ENCODE peak calls at places on chromosomes 11 and 22, in eight cellular contexts. S is SK-N-DZ; X is NCI-H1417; V is NCI-H446; B is activated CD8-positive, alpha-beta memory T cell treated with anti-CD3 and anti-CD28 coated beads for 48 hours; E is CD8-positive, alpha-beta memory T cell; Y is skeletal muscle cell; A is astrocyte of the hippocampus. P is an unnamed sample.

GRCh38 chr11:47248304-47248663 is 330 bp downstream of the ACP2 start:
- DNase-seq in S (no peak), X (no peak), V (no peak), B (no peak), E (no peak), Y (no peak), A (no peak), P (no peak)

GRCh38 chr11:115425243-115425642 is 79.0 kb downstream of the CADM1 start:
- DNase-seq in S (no peak), X (peak; percentile 86), V (no peak), B (no peak), E (no peak), Y (no peak), A (no peak), P (no peak)

GRCh38 chr22:43014062-43014875 is 680 bp downstream of the PACSIN2 start:
- DNase-seq in S (no peak), X (peak; percentile 57), V (no peak), B (no peak), E (peak; percentile 33), Y (no peak), A (peak; percentile 55), P (no peak)

GRCh38 chr11:208177-208916 is 839 bp downstream of the RIC8A start:
- DNase-seq in S (peak; percentile 48), X (peak; percentile 63), V (peak; percentile 36), B (peak; percentile 50), E (peak; percentile 80), Y (peak; percentile 30), A (peak; percentile 90), P (peak; percentile 66)

GRCh38 chr11:122108192-122108799 is 7.7 kb downstream of the BLID start:
- DNase-seq in S (peak; percentile 4), X (peak; percentile 29), V (no peak), B (no peak), E (no peak), Y (no peak), A (peak; percentile 54), P (no peak)

GRCh38 chr22:48340727-48341709 is 1486.7 kb downstream of the BRD1 start:
- DNase-seq in S (no peak), X (no peak), V (no peak), B (no peak), E (no peak), Y (no peak), A (no peak), P (no peak)

GRCh38 chr11:8796926-8797325 is 114.1 kb upstream of the AKIP1 start:
- DNase-seq in S (no peak), X (no peak), V (no peak), B (no peak), E (no peak), Y (no peak), A (no peak), P (no peak)

GRCh38 chr11:73376803-73377629 is 817 bp downstream of the RELT start:
- DNase-seq in S (peak; percentile 50), X (peak; percentile 71), V (no peak), B (peak; percentile 37), E (peak; percentile 53), Y (peak; percentile 36), A (peak; percentile 62), P (peak; percentile 83)

GRCh38 chr22:18110194-18110943 is at the start of gene TUBA8:
- DNase-seq in S (peak; percentile 29), X (peak; percentile 77), V (no peak), B (peak; percentile 21), E (no peak), Y (no peak), A (peak; percentile 66), P (peak; percentile 63)

GRCh38 chr11:19938051-19938856 is 222.0 kb downstream of the DBX1 start:
- DNase-seq in S (peak; percentile 38), X (peak; percentile 40), V (peak; percentile 28), B (no peak), E (no peak), Y (no peak), A (peak; percentile 62), P (peak; percentile 42)

GRCh38 chr11:396948-397548 is 3.0 kb downstream of the PKP3 start:
- DNase-seq in S (peak; percentile 85), X (no peak), V (no peak), B (no peak), E (no peak), Y (no peak), A (peak; percentile 87), P (no peak)

GRCh38 chr22:41417622-41418390 is 28.8 kb downstream of the TOB2 start:
- DNase-seq in S (no peak), X (no peak), V (no peak), B (no peak), E (no peak), Y (no peak), A (peak; percentile 81), P (no peak)

GRCh38 chr11:12121011-12121410 is 10.6 kb downstream of the MICAL2 start:
- DNase-seq in S (no peak), X (no peak), V (no peak), B (no peak), E (no peak), Y (no peak), A (no peak), P (no peak)

GRCh38 chr22:50704510-50705218 is 32.0 kb downstream of the SHANK3 start:
- DNase-seq in S (no peak), X (no peak), V (no peak), B (no peak), E (no peak), Y (no peak), A (no peak), P (no peak)

GRCh38 chr11:101129203-101129943 is at the start of gene PGR:
- DNase-seq in S (peak; percentile 2), X (peak; percentile 80), V (no peak), B (no peak), E (no peak), Y (no peak), A (peak; percentile 9), P (no peak)

GRCh38 chr11:59810189-59810910 is at the start of gene MRPL16:
- DNase-seq in S (peak; percentile 87), X (peak; percentile 96), V (peak; percentile 60), B (peak; percentile 70), E (peak; percentile 81), Y (peak; percentile 53), A (peak; percentile 94), P (peak; percentile 73)

GRCh38 chr11:26271666-26272065 is 60.3 kb upstream of the ANO3 start:
- DNase-seq in S (no peak), X (no peak), V (no peak), B (no peak), E (no peak), Y (no peak), A (no peak), P (no peak)

GRCh38 chr11:120335596-120335927 is 651 bp upstream of the ARHGEF12 start:
- DNase-seq in S (peak; percentile 10), X (no peak), V (no peak), B (peak; percentile 21), E (no peak), Y (no peak), A (no peak), P (peak; percentile 34)

GRCh38 chr11:61090521-61090920 is 11.8 kb upstream of the CD5 start:
- DNase-seq in S (no peak), X (no peak), V (no peak), B (no peak), E (no peak), Y (no peak), A (no peak), P (no peak)

GRCh38 chr11:116466231-116466630 is 306.6 kb downstream of the BUD13 start:
- DNase-seq in S (no peak), X (no peak), V (peak; percentile 76), B (no peak), E (no peak), Y (no peak), A (no peak), P (no peak)

GRCh38 chr11:2247496-2247895 is 22.9 kb downstream of the ASCL2 start:
- DNase-seq in S (peak; percentile 42), X (no peak), V (no peak), B (no peak), E (no peak), Y (no peak), A (no peak), P (no peak)

GRCh38 chr11:24828938-24829337 is 332.1 kb downstream of the LUZP2 start:
- DNase-seq in S (no peak), X (peak; percentile 4), V (no peak), B (no peak), E (no peak), Y (no peak), A (no peak), P (no peak)

GRCh38 chr22:24330636-24331035 is 60.0 kb downstream of the SPECC1L start:
- DNase-seq in S (no peak), X (peak; percentile 6), V (no peak), B (no peak), E (no peak), Y (no peak), A (peak; percentile 11), P (no peak)

GRCh38 chr11:75189075-75189474 is 38.2 kb downstream of the SLCO2B1 start:
- DNase-seq in S (no peak), X (no peak), V (no peak), B (no peak), E (no peak), Y (no peak), A (no peak), P (no peak)

GRCh38 chr11:26493616-26494015 is 78.4 kb downstream of the MUC15 start:
- DNase-seq in S (no peak), X (no peak), V (no peak), B (no peak), E (no peak), Y (no peak), A (no peak), P (no peak)

GRCh38 chr11:13384837-13385417 is 78.1 kb downstream of the BTBD10 start:
- DNase-seq in S (peak; percentile 43), X (peak; percentile 53), V (peak; percentile 14), B (no peak), E (no peak), Y (peak; percentile 20), A (peak; percentile 81), P (peak; percentile 16)

GRCh38 chr11:119694334-119694733 is 34.7 kb downstream of the NECTIN1 start:
- DNase-seq in S (no peak), X (peak; percentile 21), V (no peak), B (no peak), E (no peak), Y (no peak), A (peak; percentile 38), P (peak; percentile 45)

GRCh38 chr22:29203883-29204282 is 1.8 kb upstream of the EMID1 start:
- DNase-seq in S (no peak), X (no peak), V (no peak), B (no peak), E (no peak), Y (no peak), A (no peak), P (no peak)

GRCh38 chr22:45096256-45096907 is 67.3 kb upstream of the NUP50 start:
- DNase-seq in S (peak; percentile 69), X (peak; percentile 77), V (peak; percentile 39), B (no peak), E (peak; percentile 10), Y (no peak), A (peak; percentile 85), P (peak; percentile 75)

GRCh38 chr11:60918251-60918940 is 4.4 kb downstream of the TMEM109 start:
- DNase-seq in S (no peak), X (no peak), V (no peak), B (no peak), E (no peak), Y (no peak), A (no peak), P (no peak)

P was measured in HuH-7.5.